ENCODE peak calls at places on chromosome 11, in six cellular contexts. One of them, this sample, is unnamed.

GRCh38 chr11:118672865-118673264 is 6.6 kb downstream of the TREH start:
- DNase-seq in HepG2: no peak
- DNase-seq in GM12878: no peak
- DNase-seq in K562: peak
- DNase-seq in H1: no peak
- DNase-seq in SK-N-SH: no peak
- DNase-seq in this sample: peak

GRCh38 chr11:61919113-61919840 is 1.9 kb upstream of the RAB3IL1 start:
- DNase-seq in HepG2: no peak
- DNase-seq in GM12878: no peak
- DNase-seq in K562: no peak
- DNase-seq in H1: peak
- DNase-seq in SK-N-SH: no peak
- DNase-seq in this sample: no peak

GRCh38 chr11:125343732-125344131 is 152.3 kb downstream of the FEZ1 start:
- DNase-seq in HepG2: no peak
- DNase-seq in GM12878: no peak
- DNase-seq in K562: no peak
- DNase-seq in H1: no peak
- DNase-seq in SK-N-SH: no peak
- DNase-seq in this sample: no peak

GRCh38 chr11:134341805-134342571 is 10.2 kb downstream of the GLB1L2 start:
- DNase-seq in HepG2: no peak
- DNase-seq in GM12878: no peak
- DNase-seq in K562: no peak
- DNase-seq in H1: no peak
- DNase-seq in SK-N-SH: no peak
- DNase-seq in this sample: no peak

GRCh38 chr11:10236850-10237249 is 57.2 kb downstream of the SBF2 start:
- DNase-seq in HepG2: no peak
- DNase-seq in GM12878: no peak
- DNase-seq in K562: no peak
- DNase-seq in H1: no peak
- DNase-seq in SK-N-SH: no peak
- DNase-seq in this sample: no peak

GRCh38 chr11:30326114-30326783 is 3.3 kb downstream of the ARL14EP start:
- DNase-seq in HepG2: no peak
- DNase-seq in GM12878: no peak
- DNase-seq in K562: no peak
- DNase-seq in H1: no peak
- DNase-seq in SK-N-SH: peak
- DNase-seq in this sample: no peak

GRCh38 chr11:75386912-75387311 is 12.4 kb upstream of the RPS3 start:
- DNase-seq in HepG2: no peak
- DNase-seq in GM12878: no peak
- DNase-seq in K562: no peak
- DNase-seq in H1: no peak
- DNase-seq in SK-N-SH: no peak
- DNase-seq in this sample: no peak

GRCh38 chr11:77063407-77063806 is 3.4 kb upstream of the CAPN5 start:
- DNase-seq in HepG2: no peak
- DNase-seq in GM12878: no peak
- DNase-seq in K562: no peak
- DNase-seq in H1: no peak
- DNase-seq in SK-N-SH: no peak
- DNase-seq in this sample: no peak

GRCh38 chr11:10657308-10658271 is 36.0 kb downstream of the IRAG1 start:
- DNase-seq in HepG2: no peak
- DNase-seq in GM12878: peak
- DNase-seq in K562: no peak
- DNase-seq in H1: no peak
- DNase-seq in SK-N-SH: no peak
- DNase-seq in this sample: no peak

GRCh38 chr11:93579187-93579773 is 36.1 kb upstream of the SMCO4 start:
- DNase-seq in HepG2: no peak
- DNase-seq in GM12878: no peak
- DNase-seq in K562: no peak
- DNase-seq in H1: no peak
- DNase-seq in SK-N-SH: no peak
- DNase-seq in this sample: no peak

GRCh38 chr11:19437760-19438159 is 197.0 kb upstream of the E2F8 start:
- DNase-seq in HepG2: no peak
- DNase-seq in GM12878: no peak
- DNase-seq in K562: no peak
- DNase-seq in H1: no peak
- DNase-seq in SK-N-SH: no peak
- DNase-seq in this sample: peak

GRCh38 chr11:128379587-128380279 is 207.6 kb downstream of the ETS1 start:
- DNase-seq in HepG2: no peak
- DNase-seq in GM12878: no peak
- DNase-seq in K562: no peak
- DNase-seq in H1: no peak
- DNase-seq in SK-N-SH: peak
- DNase-seq in this sample: no peak

GRCh38 chr11:44915621-44916020 is 35.1 kb downstream of the TP53I11 start:
- DNase-seq in HepG2: no peak
- DNase-seq in GM12878: no peak
- DNase-seq in K562: no peak
- DNase-seq in H1: no peak
- DNase-seq in SK-N-SH: no peak
- DNase-seq in this sample: no peak

GRCh38 chr11:83972536-83972935 is 686.4 kb upstream of the CCDC90B start:
- DNase-seq in HepG2: no peak
- DNase-seq in GM12878: no peak
- DNase-seq in K562: no peak
- DNase-seq in H1: no peak
- DNase-seq in SK-N-SH: no peak
- DNase-seq in this sample: no peak

GRCh38 chr11:67045314-67045713 is 11.3 kb upstream of the RHOD start:
- DNase-seq in HepG2: no peak
- DNase-seq in GM12878: no peak
- DNase-seq in K562: no peak
- DNase-seq in H1: no peak
- DNase-seq in SK-N-SH: no peak
- DNase-seq in this sample: peak

GRCh38 chr11:93131709-93132108 is 66.1 kb downstream of the SLC36A4 start:
- DNase-seq in HepG2: peak
- DNase-seq in GM12878: no peak
- DNase-seq in K562: no peak
- DNase-seq in H1: no peak
- DNase-seq in SK-N-SH: no peak
- DNase-seq in this sample: peak

GRCh38 chr11:117303101-117303500 is 12.0 kb downstream of the BACE1-AS start:
- DNase-seq in HepG2: peak
- DNase-seq in GM12878: no peak
- DNase-seq in K562: no peak
- DNase-seq in H1: no peak
- DNase-seq in SK-N-SH: no peak
- DNase-seq in this sample: no peak

GRCh38 chr11:93838967-93839366 is 11.5 kb downstream of the VSTM5 start:
- DNase-seq in HepG2: peak
- DNase-seq in GM12878: no peak
- DNase-seq in K562: no peak
- DNase-seq in H1: no peak
- DNase-seq in SK-N-SH: no peak
- DNase-seq in this sample: no peak

GRCh38 chr11:115718945-115719344 is 214.7 kb upstream of the CADM1 start:
- DNase-seq in HepG2: no peak
- DNase-seq in GM12878: no peak
- DNase-seq in K562: no peak
- DNase-seq in H1: no peak
- DNase-seq in SK-N-SH: no peak
- DNase-seq in this sample: no peak

GRCh38 chr11:132054822-132055221 is 684.4 kb downstream of the NTM start:
- DNase-seq in HepG2: no peak
- DNase-seq in GM12878: no peak
- DNase-seq in K562: no peak
- DNase-seq in H1: no peak
- DNase-seq in SK-N-SH: no peak
- DNase-seq in this sample: no peak

GRCh38 chr11:103541186-103541795 is 432.1 kb downstream of the DYNC2H1 start:
- DNase-seq in HepG2: no peak
- DNase-seq in GM12878: no peak
- DNase-seq in K562: no peak
- DNase-seq in H1: no peak
- DNase-seq in SK-N-SH: no peak
- DNase-seq in this sample: peak

GRCh38 chr11:65907878-65908277 is 7.7 kb upstream of the FOSL1 start:
- DNase-seq in HepG2: no peak
- DNase-seq in GM12878: no peak
- DNase-seq in K562: no peak
- DNase-seq in H1: no peak
- DNase-seq in SK-N-SH: no peak
- DNase-seq in this sample: no peak

GRCh38 chr11:119525855-119526196 is 102.9 kb upstream of the THY1 start:
- DNase-seq in HepG2: no peak
- DNase-seq in GM12878: no peak
- DNase-seq in K562: no peak
- DNase-seq in H1: no peak
- DNase-seq in SK-N-SH: no peak
- DNase-seq in this sample: no peak

GRCh38 chr11:17972987-17973386 is 39.9 kb downstream of the SERGEF start:
- DNase-seq in HepG2: peak
- DNase-seq in GM12878: no peak
- DNase-seq in K562: peak
- DNase-seq in H1: peak
- DNase-seq in SK-N-SH: peak
- DNase-seq in this sample: peak

GRCh38 chr11:128450882-128451647 is 136.3 kb downstream of the ETS1 start:
- DNase-seq in HepG2: no peak
- DNase-seq in GM12878: no peak
- DNase-seq in K562: no peak
- DNase-seq in H1: no peak
- DNase-seq in SK-N-SH: no peak
- DNase-seq in this sample: no peak

GRCh38 chr11:10409207-10409661 is 45.8 kb upstream of the AMPD3 start:
- DNase-seq in HepG2: peak
- DNase-seq in GM12878: no peak
- DNase-seq in K562: no peak
- DNase-seq in H1: no peak
- DNase-seq in SK-N-SH: no peak
- DNase-seq in this sample: no peak

GRCh38 chr11:35553831-35554230 is 28.4 kb upstream of the PAMR1 start:
- DNase-seq in HepG2: no peak
- DNase-seq in GM12878: no peak
- DNase-seq in K562: no peak
- DNase-seq in H1: no peak
- DNase-seq in SK-N-SH: no peak
- DNase-seq in this sample: no peak

GRCh38 chr11:100095809-100096208 is 591.3 kb upstream of the ARHGAP42 start:
- DNase-seq in HepG2: no peak
- DNase-seq in GM12878: no peak
- DNase-seq in K562: no peak
- DNase-seq in H1: no peak
- DNase-seq in SK-N-SH: no peak
- DNase-seq in this sample: no peak

GRCh38 chr11:97890466-97890865 is 1130.3 kb upstream of the CNTN5 start:
- DNase-seq in HepG2: no peak
- DNase-seq in GM12878: no peak
- DNase-seq in K562: no peak
- DNase-seq in H1: no peak
- DNase-seq in SK-N-SH: no peak
- DNase-seq in this sample: no peak

GRCh38 chr11:76371170-76371569 is 9.8 kb downstream of the THAP12 start:
- DNase-seq in HepG2: no peak
- DNase-seq in GM12878: peak
- DNase-seq in K562: no peak
- DNase-seq in H1: no peak
- DNase-seq in SK-N-SH: no peak
- DNase-seq in this sample: peak

GRCh38 chr11:26976389-26976788 is 17.5 kb upstream of the FIBIN start:
- DNase-seq in HepG2: no peak
- DNase-seq in GM12878: no peak
- DNase-seq in K562: no peak
- DNase-seq in H1: no peak
- DNase-seq in SK-N-SH: no peak
- DNase-seq in this sample: no peak
- TF ChIP-seq CHD2 in HepG2: no peak
- TF ChIP-seq CHD2 in GM12878: no peak
- TF ChIP-seq CHD2 in K562: no peak
- TF ChIP-seq CHD2 in H1: no peak
- TF ChIP-seq CHD2 in SK-N-SH: no peak
- TF ChIP-seq CHD2 in this sample: no peak

DNA sequence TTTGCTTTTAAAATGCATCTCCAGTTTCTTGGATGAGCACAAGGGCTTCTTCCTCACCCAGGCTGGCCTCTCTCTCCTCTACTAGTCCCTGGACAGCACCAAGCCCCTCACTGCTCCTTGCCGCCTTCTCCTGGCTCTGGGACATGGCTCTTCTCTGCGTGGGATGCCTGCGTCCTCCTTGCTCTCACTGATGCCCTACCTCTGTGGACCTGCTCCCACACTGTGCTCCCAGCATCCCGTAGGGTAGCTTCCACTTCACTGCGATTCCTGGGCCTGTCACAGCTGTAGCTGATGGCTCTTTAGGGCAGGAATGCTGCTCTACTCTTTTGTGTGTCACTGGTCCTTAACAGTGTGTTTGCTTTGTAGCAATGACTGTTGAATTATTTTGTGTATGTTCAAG is 136.3 kb downstream of the SNX19 start:
- DNase-seq in HepG2: no peak
- DNase-seq in GM12878: no peak
- DNase-seq in K562: no peak
- DNase-seq in H1: no peak
- DNase-seq in SK-N-SH: no peak
- DNase-seq in this sample: no peak
- TF ChIP-seq CHD2 in HepG2: no peak
- TF ChIP-seq CHD2 in GM12878: no peak
- TF ChIP-seq CHD2 in K562: no peak
- TF ChIP-seq CHD2 in H1: no peak
- TF ChIP-seq CHD2 in SK-N-SH: no peak
- TF ChIP-seq CHD2 in this sample: no peak

GRCh38 chr11:4098026-4098621 is 3.5 kb downstream of the RRM1 start:
- DNase-seq in HepG2: no peak
- DNase-seq in GM12878: no peak
- DNase-seq in K562: no peak
- DNase-seq in H1: no peak
- DNase-seq in SK-N-SH: no peak
- DNase-seq in this sample: no peak
- TF ChIP-seq CHD2 in HepG2: no peak
- TF ChIP-seq CHD2 in GM12878: no peak
- TF ChIP-seq CHD2 in K562: no peak
- TF ChIP-seq CHD2 in H1: no peak
- TF ChIP-seq CHD2 in SK-N-SH: no peak
- TF ChIP-seq CHD2 in this sample: no peak

DNA sequence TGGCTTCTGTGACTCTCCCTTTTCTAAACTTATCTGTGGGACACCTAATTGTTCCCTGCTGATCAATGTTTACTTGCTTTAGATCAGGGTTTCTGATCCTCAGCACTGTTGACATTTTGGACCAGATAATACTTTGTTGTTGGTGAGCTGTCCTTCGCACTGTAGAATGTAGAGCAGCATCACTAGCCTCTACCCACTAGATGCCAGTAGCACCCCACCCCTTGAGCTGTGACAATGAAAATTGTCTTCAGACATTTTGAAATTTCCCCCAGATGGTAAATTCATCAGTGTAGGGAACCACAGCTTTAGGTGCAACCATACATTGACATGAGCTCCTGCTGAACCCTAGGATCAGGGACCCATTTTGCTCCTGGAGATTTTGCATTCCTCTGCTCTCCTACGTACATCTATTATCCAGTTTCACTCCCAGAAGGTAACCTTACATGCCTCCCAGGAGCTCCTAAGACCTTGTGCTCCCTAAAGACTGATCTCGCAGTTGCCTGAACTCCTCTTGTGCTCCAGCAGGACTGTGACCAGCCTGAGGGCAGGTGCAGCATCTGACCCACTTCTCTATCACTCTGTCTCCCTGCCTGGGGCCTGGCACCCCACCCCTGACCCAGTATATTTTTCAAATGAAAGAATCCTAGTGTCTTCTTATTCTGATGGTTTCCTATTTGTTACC is 107.8 kb downstream of the FAR1 start:
- DNase-seq in HepG2: no peak
- DNase-seq in GM12878: no peak
- DNase-seq in K562: no peak
- DNase-seq in H1: no peak
- DNase-seq in SK-N-SH: no peak
- DNase-seq in this sample: peak
- TF ChIP-seq CHD2 in HepG2: no peak
- TF ChIP-seq CHD2 in GM12878: no peak
- TF ChIP-seq CHD2 in K562: no peak
- TF ChIP-seq CHD2 in H1: no peak
- TF ChIP-seq CHD2 in SK-N-SH: no peak
- TF ChIP-seq CHD2 in this sample: no peak

This sample was measured in A549.